ENCODE peak calls at places on chromosomes 13 and 19, in ten cellular contexts. One of them, this sample, is unnamed.

GRCh38 chr13:26965976-26966375 is 205.4 kb upstream of the GPR12 start:
- DNase-seq in left lung: no peak
- DNase-seq in ascending aorta: no peak
- DNase-seq in Peyer's patch: no peak
- DNase-seq in lower lobe of right lung: peak
- DNase-seq in spleen: no peak
- DNase-seq in brain microvascular endothelial cell: peak
- DNase-seq in GM12878: no peak
- DNase-seq in neural crest cell: no peak
- DNase-seq in adrenal gland: no peak
- DNase-seq in this sample: no peak

GRCh38 chr19:49676136-49676689 is 858 bp upstream of the PRMT1 start:
- DNase-seq in left lung: peak
- DNase-seq in ascending aorta: no peak
- DNase-seq in Peyer's patch: peak
- DNase-seq in lower lobe of right lung: peak
- DNase-seq in spleen: peak
- DNase-seq in brain microvascular endothelial cell: peak
- DNase-seq in GM12878: peak
- DNase-seq in neural crest cell: no peak
- DNase-seq in adrenal gland: peak
- DNase-seq in this sample: peak

GRCh38 chr13:32660227-32660626 is 74.0 kb downstream of the PDS5B start:
- DNase-seq in left lung: no peak
- DNase-seq in ascending aorta: no peak
- DNase-seq in Peyer's patch: no peak
- DNase-seq in lower lobe of right lung: no peak
- DNase-seq in spleen: no peak
- DNase-seq in brain microvascular endothelial cell: no peak
- DNase-seq in GM12878: no peak
- DNase-seq in neural crest cell: no peak
- DNase-seq in adrenal gland: no peak
- DNase-seq in this sample: no peak

GRCh38 chr13:77980592-77980991 is 62.0 kb upstream of the EDNRB start:
- DNase-seq in left lung: no peak
- DNase-seq in ascending aorta: no peak
- DNase-seq in Peyer's patch: no peak
- DNase-seq in lower lobe of right lung: no peak
- DNase-seq in spleen: no peak
- DNase-seq in brain microvascular endothelial cell: peak
- DNase-seq in GM12878: no peak
- DNase-seq in neural crest cell: no peak
- DNase-seq in adrenal gland: no peak
- DNase-seq in this sample: peak

GRCh38 chr13:45341799-45342584 is 1.0 kb upstream of the TPT1 start:
- DNase-seq in left lung: peak
- DNase-seq in ascending aorta: peak
- DNase-seq in Peyer's patch: peak
- DNase-seq in lower lobe of right lung: peak
- DNase-seq in spleen: no peak
- DNase-seq in brain microvascular endothelial cell: no peak
- DNase-seq in GM12878: no peak
- DNase-seq in neural crest cell: no peak
- DNase-seq in adrenal gland: peak
- DNase-seq in this sample: no peak

GRCh38 chr13:80379245-80379644 is 38.3 kb upstream of the SPRY2 start:
- DNase-seq in left lung: no peak
- DNase-seq in ascending aorta: no peak
- DNase-seq in Peyer's patch: no peak
- DNase-seq in lower lobe of right lung: no peak
- DNase-seq in spleen: no peak
- DNase-seq in brain microvascular endothelial cell: peak
- DNase-seq in GM12878: no peak
- DNase-seq in neural crest cell: no peak
- DNase-seq in adrenal gland: no peak
- DNase-seq in this sample: peak

GRCh38 chr19:10052602-10053360 is 33.3 kb upstream of the SHFL start:
- DNase-seq in left lung: no peak
- DNase-seq in ascending aorta: no peak
- DNase-seq in Peyer's patch: no peak
- DNase-seq in lower lobe of right lung: no peak
- DNase-seq in spleen: no peak
- DNase-seq in brain microvascular endothelial cell: no peak
- DNase-seq in GM12878: no peak
- DNase-seq in neural crest cell: no peak
- DNase-seq in adrenal gland: no peak
- DNase-seq in this sample: no peak

GRCh38 chr19:32971715-32972540 is at the start of the genes CEP89 and FAAP24:
- DNase-seq in left lung: peak
- DNase-seq in ascending aorta: peak
- DNase-seq in Peyer's patch: peak
- DNase-seq in lower lobe of right lung: peak
- DNase-seq in spleen: peak
- DNase-seq in brain microvascular endothelial cell: peak
- DNase-seq in GM12878: peak
- DNase-seq in neural crest cell: peak
- DNase-seq in adrenal gland: peak
- DNase-seq in this sample: peak

GRCh38 chr13:99526549-99526948 is 25.3 kb downstream of the TM9SF2 start:
- DNase-seq in left lung: no peak
- DNase-seq in ascending aorta: no peak
- DNase-seq in Peyer's patch: no peak
- DNase-seq in lower lobe of right lung: no peak
- DNase-seq in spleen: no peak
- DNase-seq in brain microvascular endothelial cell: no peak
- DNase-seq in GM12878: no peak
- DNase-seq in neural crest cell: no peak
- DNase-seq in adrenal gland: no peak
- DNase-seq in this sample: no peak

GRCh38 chr13:99523838-99524237 is 22.6 kb downstream of the TM9SF2 start:
- DNase-seq in left lung: no peak
- DNase-seq in ascending aorta: no peak
- DNase-seq in Peyer's patch: no peak
- DNase-seq in lower lobe of right lung: no peak
- DNase-seq in spleen: no peak
- DNase-seq in brain microvascular endothelial cell: no peak
- DNase-seq in GM12878: no peak
- DNase-seq in neural crest cell: no peak
- DNase-seq in adrenal gland: no peak
- DNase-seq in this sample: no peak

GRCh38 chr13:99525967-99526366 is 24.7 kb downstream of the TM9SF2 start:
- DNase-seq in left lung: no peak
- DNase-seq in ascending aorta: no peak
- DNase-seq in Peyer's patch: no peak
- DNase-seq in lower lobe of right lung: no peak
- DNase-seq in spleen: peak
- DNase-seq in brain microvascular endothelial cell: no peak
- DNase-seq in GM12878: no peak
- DNase-seq in neural crest cell: no peak
- DNase-seq in adrenal gland: no peak
- DNase-seq in this sample: no peak

GRCh38 chr13:99527346-99527745 is 26.1 kb downstream of the TM9SF2 start:
- DNase-seq in left lung: no peak
- DNase-seq in ascending aorta: no peak
- DNase-seq in Peyer's patch: no peak
- DNase-seq in lower lobe of right lung: no peak
- DNase-seq in spleen: no peak
- DNase-seq in brain microvascular endothelial cell: no peak
- DNase-seq in GM12878: no peak
- DNase-seq in neural crest cell: no peak
- DNase-seq in adrenal gland: no peak
- DNase-seq in this sample: no peak

DNA sequence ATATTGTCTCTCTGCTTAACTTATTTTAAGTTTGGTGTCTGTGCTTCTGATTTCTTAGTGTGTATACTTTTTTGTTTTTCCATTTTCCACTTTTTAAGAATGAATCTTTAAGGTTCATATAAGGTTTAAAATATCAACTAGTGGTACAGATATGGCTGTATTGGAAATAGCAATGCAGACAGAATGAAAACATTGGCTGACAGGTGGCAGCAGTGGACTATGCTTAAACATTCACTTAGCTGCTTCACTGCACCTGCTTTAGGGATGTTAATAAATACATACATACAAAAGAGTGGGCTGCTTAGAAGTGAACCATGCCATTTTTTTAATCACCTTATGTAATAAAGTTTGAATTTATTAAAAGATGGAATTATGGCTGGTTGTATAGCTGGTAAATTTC is 27.3 kb downstream of the TM9SF2 start:
- DNase-seq in left lung: no peak
- DNase-seq in ascending aorta: no peak
- DNase-seq in Peyer's patch: peak
- DNase-seq in lower lobe of right lung: no peak
- DNase-seq in spleen: no peak
- DNase-seq in brain microvascular endothelial cell: no peak
- DNase-seq in GM12878: no peak
- DNase-seq in neural crest cell: no peak
- DNase-seq in adrenal gland: no peak
- DNase-seq in this sample: no peak
- TF ChIP-seq CTCF in left lung: no peak
- TF ChIP-seq CTCF in ascending aorta: no peak
- TF ChIP-seq CTCF in Peyer's patch: peak
- TF ChIP-seq CTCF in lower lobe of right lung: no peak
- TF ChIP-seq CTCF in spleen: peak
- TF ChIP-seq CTCF in brain microvascular endothelial cell: peak
- TF ChIP-seq CTCF in GM12878: peak
- TF ChIP-seq CTCF in neural crest cell: peak
- TF ChIP-seq CTCF in adrenal gland: no peak
- TF ChIP-seq CTCF in this sample: peak

GRCh38 chr19:23439623-23440022 is 44.4 kb upstream of the ZNF91 start:
- DNase-seq in left lung: no peak
- DNase-seq in ascending aorta: no peak
- DNase-seq in Peyer's patch: no peak
- DNase-seq in lower lobe of right lung: no peak
- DNase-seq in spleen: no peak
- DNase-seq in brain microvascular endothelial cell: no peak
- DNase-seq in GM12878: no peak
- DNase-seq in neural crest cell: no peak
- DNase-seq in adrenal gland: no peak
- DNase-seq in this sample: no peak

GRCh38 chr19:23440207-23440606 is 44.9 kb upstream of the ZNF91 start:
- DNase-seq in left lung: no peak
- DNase-seq in ascending aorta: no peak
- DNase-seq in Peyer's patch: no peak
- DNase-seq in lower lobe of right lung: no peak
- DNase-seq in spleen: no peak
- DNase-seq in brain microvascular endothelial cell: no peak
- DNase-seq in GM12878: no peak
- DNase-seq in neural crest cell: no peak
- DNase-seq in adrenal gland: no peak
- DNase-seq in this sample: no peak

GRCh38 chr19:23436944-23437343 is 41.7 kb upstream of the ZNF91 start:
- DNase-seq in left lung: no peak
- DNase-seq in ascending aorta: no peak
- DNase-seq in Peyer's patch: no peak
- DNase-seq in lower lobe of right lung: no peak
- DNase-seq in spleen: no peak
- DNase-seq in brain microvascular endothelial cell: no peak
- DNase-seq in GM12878: no peak
- DNase-seq in neural crest cell: no peak
- DNase-seq in adrenal gland: no peak
- DNase-seq in this sample: no peak

GRCh38 chr19:23437901-23438300 is 42.6 kb upstream of the ZNF91 start:
- DNase-seq in left lung: no peak
- DNase-seq in ascending aorta: no peak
- DNase-seq in Peyer's patch: no peak
- DNase-seq in lower lobe of right lung: no peak
- DNase-seq in spleen: no peak
- DNase-seq in brain microvascular endothelial cell: no peak
- DNase-seq in GM12878: no peak
- DNase-seq in neural crest cell: no peak
- DNase-seq in adrenal gland: no peak
- DNase-seq in this sample: peak

GRCh38 chr19:23436318-23436717 is 41.0 kb upstream of the ZNF91 start:
- DNase-seq in left lung: no peak
- DNase-seq in ascending aorta: no peak
- DNase-seq in Peyer's patch: no peak
- DNase-seq in lower lobe of right lung: no peak
- DNase-seq in spleen: no peak
- DNase-seq in brain microvascular endothelial cell: no peak
- DNase-seq in GM12878: no peak
- DNase-seq in neural crest cell: no peak
- DNase-seq in adrenal gland: no peak
- DNase-seq in this sample: no peak
- TF ChIP-seq CTCF in left lung: peak
- TF ChIP-seq CTCF in ascending aorta: no peak
- TF ChIP-seq CTCF in Peyer's patch: peak
- TF ChIP-seq CTCF in lower lobe of right lung: no peak
- TF ChIP-seq CTCF in spleen: no peak
- TF ChIP-seq CTCF in brain microvascular endothelial cell: peak
- TF ChIP-seq CTCF in GM12878: no peak
- TF ChIP-seq CTCF in neural crest cell: peak
- TF ChIP-seq CTCF in adrenal gland: no peak
- TF ChIP-seq CTCF in this sample: peak

DNA sequence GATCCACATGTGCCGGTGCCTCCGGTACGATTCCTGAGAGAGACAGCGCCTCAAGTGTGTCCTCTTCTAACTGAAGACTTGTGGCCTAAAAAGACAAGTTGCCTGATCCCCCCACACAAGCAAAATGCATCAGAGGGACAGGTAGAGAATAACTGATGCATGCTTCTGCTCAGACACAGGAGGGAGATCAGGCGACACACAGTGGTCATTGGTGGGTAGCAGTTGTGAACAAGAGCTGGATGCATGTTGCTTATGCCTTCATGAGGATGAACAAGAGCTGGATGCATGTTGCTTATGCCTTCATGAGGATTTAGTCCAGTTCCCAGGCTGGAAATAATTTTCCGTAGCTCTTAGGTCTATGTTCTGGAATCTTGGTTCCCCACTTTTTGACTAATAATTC is 505.6 kb downstream of the MYO16 start:
- DNase-seq in left lung: no peak
- DNase-seq in ascending aorta: no peak
- DNase-seq in Peyer's patch: no peak
- DNase-seq in lower lobe of right lung: no peak
- DNase-seq in spleen: no peak
- DNase-seq in brain microvascular endothelial cell: no peak
- DNase-seq in GM12878: no peak
- DNase-seq in neural crest cell: no peak
- DNase-seq in adrenal gland: no peak
- DNase-seq in this sample: no peak
- TF ChIP-seq CTCF in left lung: no peak
- TF ChIP-seq CTCF in ascending aorta: no peak
- TF ChIP-seq CTCF in Peyer's patch: no peak
- TF ChIP-seq CTCF in lower lobe of right lung: no peak
- TF ChIP-seq CTCF in spleen: no peak
- TF ChIP-seq CTCF in brain microvascular endothelial cell: peak
- TF ChIP-seq CTCF in GM12878: no peak
- TF ChIP-seq CTCF in neural crest cell: peak
- TF ChIP-seq CTCF in adrenal gland: no peak
- TF ChIP-seq CTCF in this sample: peak

DNA sequence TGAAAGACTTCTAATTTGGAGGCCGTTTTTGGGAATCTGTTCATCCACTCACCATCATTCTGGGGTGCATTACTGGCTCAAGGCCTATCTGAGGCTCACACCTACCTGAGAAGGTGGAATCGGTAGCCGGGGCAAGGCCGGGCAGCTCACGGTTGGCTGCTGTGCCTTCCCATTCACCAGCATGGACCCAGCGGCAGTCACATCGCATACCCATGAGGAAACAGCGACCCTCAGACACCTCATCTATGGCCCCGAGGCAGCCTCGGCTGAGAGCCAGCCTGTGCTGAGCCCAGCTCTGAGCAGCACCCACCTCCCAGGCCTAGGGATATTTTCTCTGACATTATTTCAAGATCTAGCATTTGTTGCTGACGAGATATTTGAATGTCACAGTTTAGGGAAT is 130.5 kb downstream of the ATP11A start:
- DNase-seq in left lung: no peak
- DNase-seq in ascending aorta: no peak
- DNase-seq in Peyer's patch: peak
- DNase-seq in lower lobe of right lung: no peak
- DNase-seq in spleen: no peak
- DNase-seq in brain microvascular endothelial cell: no peak
- DNase-seq in GM12878: no peak
- DNase-seq in neural crest cell: no peak
- DNase-seq in adrenal gland: no peak
- DNase-seq in this sample: no peak
- TF ChIP-seq CTCF in left lung: no peak
- TF ChIP-seq CTCF in ascending aorta: no peak
- TF ChIP-seq CTCF in Peyer's patch: no peak
- TF ChIP-seq CTCF in lower lobe of right lung: no peak
- TF ChIP-seq CTCF in spleen: no peak
- TF ChIP-seq CTCF in brain microvascular endothelial cell: no peak
- TF ChIP-seq CTCF in GM12878: no peak
- TF ChIP-seq CTCF in neural crest cell: no peak
- TF ChIP-seq CTCF in adrenal gland: no peak
- TF ChIP-seq CTCF in this sample: no peak

This sample was measured in HFFc6.